ENCODE peak calls at places on chromosomes 5 and 9, in five cellular contexts. I is naive thymus-derived CD8-positive, alpha-beta T cell; B is tibial artery; W is HCEC 1CT; X is cerebellar cortex. Y is an unnamed sample.

GRCh38 chr5:598564-598890 is 13.6 kb upstream of the CEP72 start:
- DNase-seq in I (no peak), X (no peak), W (no peak), B (peak; percentile 25), Y (no peak)

GRCh38 chr5:79963261-79963977 is 27.6 kb downstream of the MTX3 start:
- DNase-seq in X (no peak), W (no peak), B (no peak), I (no peak), Y (no peak)

GRCh38 chr5:59800375-59800893 is 93.1 kb downstream of the PDE4D start:
- DNase-seq in B (no peak), W (no peak), I (no peak), X (no peak), Y (no peak)

GRCh38 chr5:128378196-128378595 is 159.8 kb downstream of the FBN2 start:
- DNase-seq in B (no peak), I (no peak), W (no peak), X (no peak), Y (no peak)

GRCh38 chr9:136775191-136775590 is 10.9 kb upstream of the LCN15 start:
- DNase-seq in I (no peak), W (no peak), B (no peak), X (peak; percentile 66), Y (no peak)

GRCh38 chr5:78799254-78800017 is 150.9 kb upstream of the LHFPL2 start:
- DNase-seq in W (peak; percentile 29), B (no peak), X (no peak), I (no peak), Y (peak; percentile 84)

GRCh38 chr5:139445325-139446170 is 6.2 kb upstream of the DNAJC18 start:
- DNase-seq in W (no peak), I (no peak), X (no peak), B (peak; percentile 19), Y (no peak)

GRCh38 chr5:41790038-41790776 is 80.0 kb downstream of the OXCT1 start:
- DNase-seq in X (no peak), W (no peak), I (no peak), B (no peak), Y (no peak)

GRCh38 chr9:108151161-108151586 is 661.6 kb upstream of the KLF4 start:
- DNase-seq in X (no peak), W (peak; percentile 84), B (no peak), I (no peak), Y (peak; percentile 84)

GRCh38 chr5:123359866-123360569 is 63.2 kb downstream of the CEP120 start:
- DNase-seq in W (no peak), X (no peak), B (peak; percentile 66), I (no peak), Y (no peak)

GRCh38 chr9:35482071-35482470 is 7.8 kb upstream of the RUSC2 start:
- DNase-seq in B (no peak), X (no peak), I (no peak), W (no peak), Y (no peak)

GRCh38 chr5:157164521-157164920 is 1.5 kb downstream of the GARIN3 start:
- DNase-seq in B (no peak), W (no peak), I (no peak), X (no peak), Y (no peak)

GRCh38 chr5:169628891-169629290 is 8.2 kb upstream of the DOCK2 start:
- DNase-seq in B (no peak), I (no peak), X (no peak), W (peak; percentile 85), Y (peak; percentile 45)

GRCh38 chr5:150192462-150192861 is 2.6 kb downstream of the SLC6A7 start:
- DNase-seq in X (peak; percentile 71), B (no peak), W (no peak), I (no peak), Y (no peak)

GRCh38 chr9:78559449-78559885 is 262.5 kb downstream of the PSAT1 start:
- DNase-seq in B (no peak), I (no peak), X (no peak), W (peak; percentile 68), Y (peak; percentile 49)

GRCh38 chr9:73038613-73039012 is 85.8 kb upstream of the ALDH1A1 start:
- DNase-seq in B (peak; percentile 80), X (peak; percentile 10), I (no peak), W (peak; percentile 52), Y (peak; percentile 71)

GRCh38 chr9:113548221-113549041 is 84.9 kb downstream of the RGS3 start:
- DNase-seq in I (no peak), B (peak; percentile 89), X (no peak), W (no peak), Y (peak; percentile 71)

GRCh38 chr5:107549567-107549966 is 121.2 kb downstream of the EFNA5 start:
- DNase-seq in W (no peak), B (no peak), I (no peak), X (no peak), Y (no peak)

GRCh38 chr5:40217509-40217908 is 462.2 kb upstream of the PTGER4 start:
- DNase-seq in X (no peak), I (no peak), W (no peak), B (no peak), Y (no peak)

GRCh38 chr5:178790371-178790770 is 59.9 kb upstream of the ZNF354A start:
- DNase-seq in I (no peak), W (no peak), B (peak; percentile 24), X (no peak), Y (no peak)

GRCh38 chr9:113650207-113651131 is 186.9 kb downstream of the RGS3 start:
- DNase-seq in I (no peak), B (no peak), X (no peak), W (peak; percentile 71), Y (peak; percentile 61)

GRCh38 chr5:19988447-19988846 is 447 bp upstream of the CDH18 start:
- DNase-seq in I (no peak), W (no peak), X (peak; percentile 48), B (no peak), Y (peak; percentile 2)

GRCh38 chr5:10801931-10802674 is 41.1 kb upstream of the DAP start:
- DNase-seq in B (no peak), X (no peak), I (no peak), W (no peak), Y (peak; percentile 20)

GRCh38 chr5:131263648-131264452 is at the start of gene CDC42SE2:
- DNase-seq in I (peak; percentile 92), B (peak; percentile 91), X (peak; percentile 77), W (peak; percentile 88), Y (peak; percentile 87)

GRCh38 chr9:76893395-76893932 is 12.4 kb downstream of the PRUNE2 start:
- DNase-seq in B (peak; percentile 86), W (no peak), X (peak; percentile 42), I (no peak), Y (no peak)

GRCh38 chr5:17785774-17786173 is 151.5 kb downstream of the TAF11L14 start:
- DNase-seq in I (no peak), X (no peak), B (no peak), W (no peak), Y (no peak)

GRCh38 chr9:8857330-8858249 is 1058.0 kb upstream of the DMAC1 start:
- DNase-seq in W (no peak), X (peak; percentile 78), B (peak; percentile 82), I (peak; percentile 5), Y (no peak)